ENCODE peak calls at places on chromosome X, in five cellular contexts. J is endothelial cell of umbilical vein, H is lower lobe of right lung, I is heart left ventricle, G is lung. O is an unnamed sample. For H3K36me3, the result is how much of the 10 kb centered on the place peaks cover.

GRCh38 chrX:64439551-64439950 is 44.3 kb upstream of the MTMR8 start:
- DNase-seq in G (no peak), J (no peak), H (no peak), I (no peak), O (no peak)

GRCh38 chrX:106931831-106932491 is 11.8 kb downstream of the CLDN2 start:
- DNase-seq in H (no peak), G (no peak), I (no peak), J (no peak), O (no peak)

GRCh38 chrX:20711366-20711765 is 444.7 kb upstream of the RPS6KA3 start:
- DNase-seq in I (no peak), H (no peak), J (no peak), G (no peak), O (no peak)

GRCh38 chrX:14598330-14598729 is 69.0 kb downstream of the GLRA2 start:
- DNase-seq in J (no peak), H (no peak), I (no peak), G (no peak), O (no peak)

GRCh38 chrX:153818571-153819397 is 11.6 kb downstream of the PDZD4 start:
- DNase-seq in I (no peak), H (peak), G (no peak), J (peak), O (no peak)

GRCh38 chrX:111506826-111507225 is 4.6 kb upstream of the SERTM2 start:
- DNase-seq in G (no peak), I (no peak), J (no peak), H (no peak), O (no peak)

GRCh38 chrX:3738489-3738888 is 25.0 kb upstream of the PRKX start:
- DNase-seq in G (no peak), H (no peak), J (no peak), I (no peak), O (no peak)

GRCh38 chrX:74133156-74133796 is 170.7 kb upstream of the ZCCHC13 start:
- DNase-seq in G (no peak), J (peak), I (no peak), H (no peak), O (peak)

GRCh38 chrX:67893931-67894330 is 350.1 kb downstream of the AR start:
- DNase-seq in I (no peak), H (no peak), J (no peak), G (no peak), O (no peak)

GRCh38 chrX:11375614-11376119 is 82.5 kb downstream of the AMELX start:
- DNase-seq in H (no peak), J (peak), G (no peak), I (no peak), O (no peak)

GRCh38 chrX:153816821-153817220 is 13.5 kb downstream of the PDZD4 start:
- DNase-seq in G (no peak), J (no peak), I (no peak), H (no peak), O (no peak)

GRCh38 chrX:103063191-103063845 is 653 bp downstream of the BEX1 start:
- DNase-seq in J (peak), I (no peak), G (no peak), H (no peak), O (peak)

GRCh38 chrX:41010188-41010846 is 74.9 kb upstream of the USP9X start:
- DNase-seq in I (peak), H (peak), G (peak), J (peak), O (peak)

GRCh38 chrX:124103966-124104365 is 142.5 kb downstream of the STAG2 start:
- DNase-seq in H (no peak), J (no peak), I (no peak), G (no peak), O (no peak)

GRCh38 chrX:2533424-2533823 is 32.6 kb upstream of the DHRSX start:
- DNase-seq in J (no peak), G (no peak), I (no peak), H (no peak), O (no peak)

GRCh38 chrX:132665676-132666075 is 176.8 kb upstream of the MBNL3 start:
- DNase-seq in G (no peak), J (no peak), I (no peak), H (no peak), O (no peak)

GRCh38 chrX:63747331-63747730 is 37.7 kb downstream of the ARHGEF9 start:
- DNase-seq in G (no peak), I (no peak), H (no peak), J (peak), O (peak)

GRCh38 chrX:51421972-51422371 is 74.4 kb downstream of the NUDT11 start:
- DNase-seq in H (no peak), J (no peak), I (no peak), G (no peak), O (peak)

GRCh38 chrX:105552395-105552794 is 269.9 kb upstream of the NRK start:
- DNase-seq in J (peak), H (no peak), G (no peak), I (no peak), O (peak)

GRCh38 chrX:68396953-68397352 is 36.3 kb downstream of the OPHN1 start:
- DNase-seq in G (no peak), I (no peak), J (peak), H (no peak), O (no peak)

GRCh38 chrX:17078031-17078730 is 131.7 kb downstream of the REPS2 start:
- DNase-seq in H (no peak), J (peak), I (no peak), G (no peak), O (peak)

GRCh38 chrX:68175569-68175968 is 257.7 kb downstream of the OPHN1 start:
- DNase-seq in G (no peak), I (no peak), J (no peak), H (no peak), O (peak)

GRCh38 chrX:98962996-98963395 is 1447.1 kb downstream of the PCDH19 start:
- DNase-seq in H (no peak), I (no peak), J (no peak), G (no peak), O (no peak)

GRCh38 chrX:119694601-119695534 is 1.9 kb upstream of the SEPTIN6 start:
- DNase-seq in I (no peak), J (no peak), H (no peak), G (no peak), O (no peak)

GRCh38 chrX:7120578-7121219 is 26.8 kb upstream of the STS start:
- DNase-seq in H (no peak), I (no peak), G (no peak), J (peak), O (peak)

GRCh38 chrX:11555759-11556158 is 110.0 kb downstream of the ARHGAP6 start:
- DNase-seq in I (no peak), H (no peak), J (no peak), G (no peak), O (peak)

GRCh38 chrX:152025656-152026440 is 51.4 kb upstream of the GABRE start:
- DNase-seq in J (no peak), I (no peak), G (no peak), H (no peak), O (peak)

GRCh38 chrX:16993791-16994318 is 47.4 kb downstream of the REPS2 start:
- DNase-seq in H (no peak), I (no peak), J (no peak), G (no peak), O (no peak)

GRCh38 chrX:119942831-119943184 is 743 bp downstream of the NKAP start:
- DNase-seq in J (no peak), H (no peak), G (no peak), I (no peak), O (peak)

GRCh38 chrX:356385-357034 is 30.2 kb downstream of the PPP2R3B start:
- DNase-seq in I (no peak), G (no peak), J (no peak), H (peak), O (no peak)

GRCh38 chrX:19772306-19772705 is 115.1 kb downstream of the SH3KBP1 start:
- DNase-seq in H (no peak), G (no peak), I (no peak), J (peak), O (no peak)

GRCh38 chrX:28595346-28595745 is 8.1 kb downstream of the IL1RAPL1 start:
- DNase-seq in G (no peak), J (no peak), H (no peak), I (no peak), O (no peak)

GRCh38 chrX:34875204-34875603 is 67.4 kb upstream of the FAM47B start:
- DNase-seq in G (no peak), I (no peak), H (no peak), J (peak), O (peak)

GRCh38 chrX:81202413-81202794 is 502 bp downstream of the SH3BGRL start:
- DNase-seq in G (no peak), I (no peak), J (peak), H (no peak), O (peak)

GRCh38 chrX:64394874-64395567 is at the start of gene MTMR8:
- DNase-seq in J (peak), G (peak), H (peak), I (peak), O (peak)

GRCh38 chrX:15310117-15310516 is 5.3 kb downstream of the ASB11 start:
- DNase-seq in I (peak), J (peak), H (no peak), G (peak), O (no peak)

GRCh38 chrX:155865193-155865592 is 16.0 kb upstream of the VAMP7 start:
- DNase-seq in H (no peak), J (no peak), G (no peak), I (no peak), O (no peak)

GRCh38 chrX:139126493-139126892 is 404.0 kb upstream of the F9 start:
- DNase-seq in H (no peak), I (no peak), G (peak), J (no peak), O (peak)
- TF ChIP-seq CTCF in H (peak), I (peak), G (peak), J (no peak), O (peak)

DNA sequence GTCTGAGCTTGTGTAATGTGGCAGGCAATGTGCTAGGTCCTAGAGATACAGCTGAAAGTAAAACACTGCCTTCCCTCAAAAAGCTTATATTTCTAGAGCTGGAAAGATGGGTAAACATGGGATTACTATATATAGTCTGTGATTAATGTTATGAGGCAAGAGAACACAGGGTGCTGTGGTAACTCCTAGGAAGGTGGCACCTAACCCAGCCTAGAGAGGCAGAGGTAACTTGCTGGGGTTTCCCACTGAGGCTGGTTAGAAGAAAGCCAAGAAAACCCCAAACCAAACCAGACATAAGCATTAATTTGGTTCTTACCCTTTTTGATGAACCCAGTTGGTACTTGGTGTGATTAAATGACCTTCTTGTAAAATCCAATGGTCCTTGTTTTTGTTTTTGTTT is 315.0 kb downstream of the PPP1R2C start:
- DNase-seq in G (no peak), H (no peak), I (no peak), J (no peak), O (no peak)
- H3K36me3 ChIP-seq in G (under half), H (under half), I (under half), J (under half), O (under half)

GRCh38 chrX:8868906-8869305 is 67.7 kb upstream of the FAM9A start:
- DNase-seq in H (no peak), G (no peak), I (no peak), J (peak), O (peak)
- TF ChIP-seq CTCF in H (no peak), G (no peak), I (peak), J (no peak), O (peak)

DNA sequence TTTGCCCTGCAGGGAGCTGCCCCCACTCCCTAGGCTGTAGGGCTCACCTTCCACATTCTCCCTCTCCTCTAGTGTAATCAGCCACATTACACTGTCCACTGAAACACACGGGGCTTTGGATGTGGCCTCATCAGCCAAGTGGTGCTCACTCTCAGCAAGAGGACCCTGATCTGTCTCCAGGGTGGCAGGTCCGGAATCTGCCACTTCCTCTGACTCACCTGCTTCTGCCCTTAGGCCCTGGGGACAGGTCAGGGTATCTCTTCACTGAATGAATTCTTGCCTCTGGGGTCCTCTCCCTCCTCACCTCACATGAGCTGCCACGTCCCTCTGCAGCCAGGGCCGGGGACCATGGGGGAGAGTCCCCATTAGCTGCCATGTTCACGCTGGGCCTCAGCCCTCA is 15.9 kb downstream of the ZNF41 start:
- DNase-seq in J (no peak), H (no peak), I (no peak), G (no peak), O (no peak)
- H3K36me3 ChIP-seq in J (under half), H (under half), I (under half), G (under half), O (under half)